ENCODE peak calls at places on chromosomes 11 and 22, in five cellular contexts. N is adrenal gland, O is right atrium auricular region, C is body of pancreas, X is thoracic aorta. Y is an unnamed sample.
A peak's percentile ranks its signal among the peaks of the same experiment; 100 is the strongest.

GRCh38 chr11:48036011-48036410 is 55.7 kb downstream of the PTPRJ start:
- DNase-seq in O (no peak), N (no peak), C (no peak), X (no peak), Y (no peak)

GRCh38 chr11:122439911-122440782 is 215.4 kb upstream of the UBASH3B start:
- DNase-seq in O (peak; percentile 75), C (peak; percentile 43), N (peak; percentile 85), X (no peak), Y (no peak)

GRCh38 chr11:128116447-128117240 is 470.7 kb downstream of the ETS1 start:
- DNase-seq in O (no peak), N (no peak), X (no peak), C (no peak), Y (no peak)

GRCh38 chr22:20237480-20238440 is 30.4 kb downstream of the RTN4R start:
- DNase-seq in X (no peak), N (no peak), C (no peak), O (no peak), Y (no peak)

GRCh38 chr22:19974233-19974861 is 32.7 kb upstream of the TXNRD2 start:
- DNase-seq in N (peak; percentile 44), X (no peak), O (no peak), C (no peak), Y (peak; percentile 72)

GRCh38 chr11:826836-827145 is 928 bp upstream of the CRACR2B start:
- DNase-seq in C (no peak), N (no peak), O (no peak), X (no peak), Y (no peak)

GRCh38 chr11:72769680-72770079 is 17.5 kb upstream of the ARAP1 start:
- DNase-seq in C (no peak), O (no peak), X (no peak), N (peak; percentile 55), Y (no peak)

GRCh38 chr11:19508166-19508565 is 204.5 kb upstream of the NAV2 start:
- DNase-seq in N (peak; percentile 38), O (no peak), C (no peak), X (no peak), Y (no peak)

GRCh38 chr11:14980854-14981253 is 8.7 kb upstream of the CALCA start:
- DNase-seq in C (no peak), O (no peak), N (no peak), X (no peak), Y (no peak)

GRCh38 chr22:22403771-22404170 is 104.8 kb downstream of the ZNF280B start:
- DNase-seq in X (no peak), O (peak; percentile 38), C (no peak), N (no peak), Y (no peak)

GRCh38 chr11:118918128-118918685 is 7.5 kb downstream of the BCL9L start:
- DNase-seq in N (peak; percentile 85), X (no peak), C (peak; percentile 75), O (peak; percentile 96), Y (peak; percentile 95)

GRCh38 chr11:13358871-13359270 is 81.3 kb downstream of the BMAL1 start:
- DNase-seq in O (no peak), C (no peak), X (no peak), N (no peak), Y (no peak)

GRCh38 chr22:38309614-38310517 is 7.4 kb downstream of the CSNK1E start:
- DNase-seq in O (no peak), X (no peak), N (no peak), C (no peak), Y (no peak)

GRCh38 chr11:72224587-72225410 is at the start of gene INPPL1:
- DNase-seq in X (no peak), C (peak; percentile 65), N (peak; percentile 73), O (peak; percentile 58), Y (peak; percentile 76)

GRCh38 chr22:31122532-31123291 is at the start of gene INPP5J:
- DNase-seq in O (peak; percentile 73), N (peak; percentile 73), X (no peak), C (peak; percentile 76), Y (peak; percentile 79)

GRCh38 chr11:62981743-62982142 is 3.0 kb downstream of the SLC22A6 start:
- DNase-seq in N (no peak), C (no peak), O (no peak), X (no peak), Y (no peak)

GRCh38 chr11:28632338-28632737 is 524.1 kb downstream of the METTL15 start:
- DNase-seq in X (no peak), O (no peak), C (no peak), N (no peak), Y (no peak)

GRCh38 chr11:61888043-61888442 is 3.3 kb downstream of the FADS3 start:
- DNase-seq in N (peak; percentile 98), C (peak; percentile 65), X (peak; percentile 88), O (peak; percentile 94), Y (no peak)

GRCh38 chr11:26931248-26931631 is 62.7 kb upstream of the FIBIN start:
- DNase-seq in O (no peak), C (no peak), N (no peak), X (no peak), Y (peak; percentile 17)

GRCh38 chr11:91859666-91860065 is 365.0 kb upstream of the FAT3 start:
- DNase-seq in N (no peak), O (no peak), C (no peak), X (no peak), Y (no peak)

GRCh38 chr11:111309516-111309915 is 11.2 kb downstream of the POU2AF3 start:
- DNase-seq in O (no peak), C (no peak), N (no peak), X (no peak), Y (no peak)

GRCh38 chr11:121366970-121367369 is 74.4 kb downstream of the SC5D start:
- DNase-seq in N (peak; percentile 2), C (no peak), O (no peak), X (no peak), Y (no peak)

GRCh38 chr11:121369366-121369765 is 76.8 kb downstream of the SC5D start:
- DNase-seq in X (no peak), C (no peak), N (no peak), O (no peak), Y (no peak)

GRCh38 chr11:121366038-121366437 is 73.5 kb downstream of the SC5D start:
- DNase-seq in O (no peak), X (no peak), C (no peak), N (no peak), Y (no peak)

GRCh38 chr11:121368504-121368903 is 75.9 kb downstream of the SC5D start:
- DNase-seq in C (no peak), N (no peak), O (no peak), X (no peak), Y (no peak)

GRCh38 chr11:121367434-121367833 is 74.9 kb downstream of the SC5D start:
- DNase-seq in N (peak; percentile 6), X (no peak), C (no peak), O (no peak), Y (no peak)
- H3K4me3 ChIP-seq in N (no peak overlapping the region), X (no peak overlapping the region), C (no peak overlapping the region), O (no peak overlapping the region), Y (no peak overlapping the region)

DNA sequence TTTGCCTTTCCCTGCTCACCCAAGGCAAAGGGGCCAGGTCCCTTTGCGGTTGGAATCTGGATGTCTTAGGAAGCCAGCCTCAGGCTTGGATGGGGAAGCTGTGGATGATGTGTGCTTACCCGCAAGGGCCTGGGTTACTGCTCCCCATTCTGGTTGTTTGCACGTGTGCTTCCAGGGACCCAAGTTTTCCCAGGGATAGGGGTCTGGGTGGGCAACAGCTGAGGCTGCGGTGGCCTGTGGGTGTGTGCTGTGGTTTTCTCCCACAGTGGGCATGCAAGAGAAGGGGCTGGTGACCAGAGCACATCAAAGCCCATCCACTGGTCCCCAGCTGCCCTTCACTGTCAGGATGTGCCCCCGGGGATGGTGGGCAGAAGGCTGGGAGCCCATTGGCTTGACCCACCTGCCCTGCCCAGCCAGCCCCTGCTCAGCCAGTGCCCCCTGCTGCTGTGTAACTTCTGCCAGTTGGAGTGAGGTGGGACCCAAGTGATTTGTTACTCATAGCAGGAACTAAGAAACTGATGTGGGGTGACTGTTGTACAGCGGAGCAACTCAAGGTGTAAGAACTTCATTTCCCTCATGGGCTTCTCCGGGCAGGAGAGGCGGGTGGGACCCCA is 3.3 kb downstream of the CAPN5 start:
- DNase-seq in C (no peak), X (no peak), N (no peak), O (no peak), Y (no peak)
- H3K4me1 ChIP-seq in C (peaks cover 57% of the 10 kb centered on the region), X (peaks cover 31% of the 10 kb centered on the region), N (peaks cover 51% of the 10 kb centered on the region), O (no peaks in the 10 kb centered on the region), Y (peaks cover 78% of the 10 kb centered on the region)

GRCh38 chr11:36583667-36584066 is 10.6 kb upstream of the IFTAP start:
- DNase-seq in X (no peak), C (no peak), O (no peak), N (no peak), Y (no peak)
- TF ChIP-seq CTCF in X (no peak), C (no peak), O (no peak), N (no peak), Y (no peak)

DNA sequence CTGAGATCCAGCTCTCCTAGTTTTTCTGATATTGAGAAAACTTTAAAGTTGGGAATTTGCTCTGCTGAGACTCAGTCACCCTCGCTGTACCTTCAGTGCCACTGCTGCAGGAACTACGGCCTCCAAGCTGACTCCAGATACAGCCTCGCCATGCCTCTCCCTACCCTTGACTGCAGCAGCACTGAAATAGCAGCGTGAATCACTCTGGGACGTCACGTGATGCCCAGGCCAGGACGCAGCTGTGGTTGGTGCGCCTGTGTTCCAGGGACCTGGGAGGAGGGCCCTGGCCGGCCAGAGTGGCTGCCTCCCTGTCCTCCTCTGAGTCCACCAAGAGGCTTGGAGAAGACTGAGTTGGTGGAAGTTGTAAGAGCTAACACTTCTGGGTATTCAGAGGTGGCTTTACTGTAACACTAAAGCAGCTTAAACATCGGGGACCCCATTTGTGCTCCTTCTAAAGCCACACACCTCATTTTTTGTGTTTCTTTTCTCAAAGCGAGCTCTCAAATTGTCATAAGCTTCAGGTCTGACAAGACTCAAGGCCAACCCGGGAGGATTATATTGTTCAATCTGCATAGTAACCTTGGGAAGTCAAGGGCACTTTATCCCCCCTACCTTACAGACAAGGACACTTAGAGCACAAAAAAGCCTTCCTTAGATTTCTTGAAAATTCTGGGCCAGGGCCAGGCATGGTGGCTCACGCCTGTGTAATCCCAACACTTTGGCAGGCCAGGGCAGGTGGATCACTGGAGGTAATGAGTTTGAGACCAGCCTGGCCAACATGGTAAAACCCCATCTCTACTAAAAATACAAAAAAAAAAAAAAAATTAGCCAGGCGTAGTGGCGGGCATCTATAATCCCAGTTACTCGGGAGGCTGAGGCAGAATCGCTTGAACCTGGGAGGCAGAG is 4.2 kb upstream of the STIP1 start:
- DNase-seq in C (peak; percentile 94), O (peak; percentile 98), X (peak; percentile 81), N (peak; percentile 98), Y (peak; percentile 92)
- H3K4me3 ChIP-seq in C (no peak overlapping the region), O (peak overlapping the region; percentile 22), X (peak overlapping the region; percentile 63), N (no peak overlapping the region), Y (no peak overlapping the region)

GRCh38 chr11:46345881-46346484 is 1.3 kb upstream of the DGKZ start:
- DNase-seq in N (no peak), C (no peak), O (no peak), X (no peak), Y (peak; percentile 50)
- H3K4me1 ChIP-seq in N (peaks cover 26% of the 10 kb centered on the region), C (peaks cover 46% of the 10 kb centered on the region), O (no peaks in the 10 kb centered on the region), X (peaks cover 13% of the 10 kb centered on the region), Y (peaks cover 14% of the 10 kb centered on the region)

DNA sequence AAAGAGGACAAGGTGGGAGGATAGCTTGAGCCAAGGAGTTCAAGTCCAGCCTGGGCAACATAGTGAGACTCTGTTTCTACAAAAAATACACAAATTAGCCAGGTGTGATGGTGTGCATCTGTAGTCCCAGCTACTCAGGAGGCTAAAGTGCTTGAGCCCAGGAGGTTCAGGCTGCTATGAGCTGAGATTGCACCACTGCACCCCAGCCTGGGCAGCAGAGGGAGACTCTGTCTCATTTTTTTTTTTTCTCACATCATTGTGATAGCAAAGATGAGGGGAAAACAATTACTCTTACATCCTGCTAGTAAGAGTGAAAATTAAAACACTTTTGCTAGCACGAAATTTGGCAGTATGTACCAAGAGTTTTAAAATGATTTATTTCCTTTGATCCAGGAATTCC is 463.7 kb downstream of the TMEM135 start:
- DNase-seq in N (no peak), X (no peak), C (no peak), O (no peak), Y (no peak)
- TF ChIP-seq CTCF in N (no peak), X (no peak), C (no peak), O (no peak), Y (no peak)

Y was measured in mucosa of descending colon.